ENCODE peak calls at places on chromosomes 6 and 20, in six cellular contexts. One of them, this sample, is unnamed.

GRCh38 chr6:155117266-155117665 is 122.2 kb downstream of the TIAM2 start:
- DNase-seq in A172: peak; percentile 74
- DNase-seq in DMS79 treated with DMSO at 0.1 percent for 48 hours: no peak
- DNase-seq in spleen: no peak
- DNase-seq in anterior cingulate cortex: no peak
- DNase-seq in IMR-90: peak; percentile 86
- DNase-seq in this sample: peak; percentile 70

GRCh38 chr20:37385659-37386504 is 39.9 kb downstream of the SRC start:
- DNase-seq in IMR-90: no peak
- DNase-seq in DMS79 treated with DMSO at 0.1 percent for 48 hours: no peak
- DNase-seq in spleen: peak; percentile 76
- DNase-seq in anterior cingulate cortex: no peak
- DNase-seq in A172: no peak
- DNase-seq in this sample: no peak

GRCh38 chr20:44092551-44093248 is 94.3 kb downstream of the JPH2 start:
- DNase-seq in spleen: no peak
- DNase-seq in anterior cingulate cortex: no peak
- DNase-seq in DMS79 treated with DMSO at 0.1 percent for 48 hours: no peak
- DNase-seq in A172: peak; percentile 61
- DNase-seq in IMR-90: peak; percentile 49
- DNase-seq in this sample: peak; percentile 69

GRCh38 chr6:37783831-37784584 is 35.5 kb upstream of the ZFAND3 start:
- DNase-seq in anterior cingulate cortex: no peak
- DNase-seq in DMS79 treated with DMSO at 0.1 percent for 48 hours: peak; percentile 88
- DNase-seq in A172: no peak
- DNase-seq in spleen: no peak
- DNase-seq in IMR-90: no peak
- DNase-seq in this sample: peak; percentile 57

GRCh38 chr20:2559641-2560040 is 23.3 kb downstream of the TMC2 start:
- DNase-seq in A172: no peak
- DNase-seq in IMR-90: no peak
- DNase-seq in anterior cingulate cortex: no peak
- DNase-seq in spleen: no peak
- DNase-seq in DMS79 treated with DMSO at 0.1 percent for 48 hours: peak; percentile 18
- DNase-seq in this sample: peak; percentile 3

GRCh38 chr20:25584905-25585704 is at the start of gene NINL:
- DNase-seq in DMS79 treated with DMSO at 0.1 percent for 48 hours: peak; percentile 11
- DNase-seq in anterior cingulate cortex: peak; percentile 9
- DNase-seq in IMR-90: peak; percentile 48
- DNase-seq in A172: peak; percentile 39
- DNase-seq in spleen: peak; percentile 80
- DNase-seq in this sample: peak; percentile 45

GRCh38 chr20:23270427-23270911 is 80.1 kb upstream of the NXT1 start:
- DNase-seq in A172: peak; percentile 63
- DNase-seq in DMS79 treated with DMSO at 0.1 percent for 48 hours: no peak
- DNase-seq in IMR-90: peak; percentile 90
- DNase-seq in spleen: peak; percentile 31
- DNase-seq in anterior cingulate cortex: no peak
- DNase-seq in this sample: peak; percentile 75

GRCh38 chr20:53800883-53801604 is 207.4 kb upstream of the ZNF217 start:
- DNase-seq in IMR-90: no peak
- DNase-seq in anterior cingulate cortex: no peak
- DNase-seq in A172: no peak
- DNase-seq in spleen: no peak
- DNase-seq in DMS79 treated with DMSO at 0.1 percent for 48 hours: no peak
- DNase-seq in this sample: no peak

GRCh38 chr6:36019167-36019566 is 5.3 kb downstream of the SLC26A8 start:
- DNase-seq in spleen: no peak
- DNase-seq in IMR-90: no peak
- DNase-seq in A172: no peak
- DNase-seq in DMS79 treated with DMSO at 0.1 percent for 48 hours: no peak
- DNase-seq in anterior cingulate cortex: no peak
- DNase-seq in this sample: no peak

GRCh38 chr6:40715501-40716403 is 128.6 kb upstream of the LRFN2 start:
- DNase-seq in anterior cingulate cortex: no peak
- DNase-seq in spleen: no peak
- DNase-seq in IMR-90: no peak
- DNase-seq in A172: no peak
- DNase-seq in DMS79 treated with DMSO at 0.1 percent for 48 hours: peak; percentile 45
- DNase-seq in this sample: no peak

GRCh38 chr6:38160831-38161230 is 341.3 kb downstream of the ZFAND3 start:
- DNase-seq in spleen: no peak
- DNase-seq in IMR-90: no peak
- DNase-seq in anterior cingulate cortex: no peak
- DNase-seq in DMS79 treated with DMSO at 0.1 percent for 48 hours: no peak
- DNase-seq in A172: no peak
- DNase-seq in this sample: no peak

GRCh38 chr6:108623995-108624394 is 63.3 kb downstream of the FOXO3 start:
- DNase-seq in A172: no peak
- DNase-seq in anterior cingulate cortex: no peak
- DNase-seq in IMR-90: no peak
- DNase-seq in spleen: no peak
- DNase-seq in DMS79 treated with DMSO at 0.1 percent for 48 hours: no peak
- DNase-seq in this sample: no peak

GRCh38 chr6:33797635-33798342 is 6.0 kb downstream of the MLN start:
- DNase-seq in DMS79 treated with DMSO at 0.1 percent for 48 hours: no peak
- DNase-seq in IMR-90: no peak
- DNase-seq in A172: no peak
- DNase-seq in spleen: no peak
- DNase-seq in anterior cingulate cortex: no peak
- DNase-seq in this sample: no peak

GRCh38 chr6:106976270-106976669 is 1.7 kb upstream of the CD24 start:
- DNase-seq in A172: no peak
- DNase-seq in spleen: no peak
- DNase-seq in IMR-90: no peak
- DNase-seq in DMS79 treated with DMSO at 0.1 percent for 48 hours: no peak
- DNase-seq in anterior cingulate cortex: no peak
- DNase-seq in this sample: no peak

GRCh38 chr6:125008957-125009356 is 46.7 kb downstream of the RNF217 start:
- DNase-seq in IMR-90: no peak
- DNase-seq in spleen: no peak
- DNase-seq in A172: no peak
- DNase-seq in DMS79 treated with DMSO at 0.1 percent for 48 hours: no peak
- DNase-seq in anterior cingulate cortex: no peak
- DNase-seq in this sample: no peak

GRCh38 chr20:63457737-63458136 is 14.7 kb downstream of the KCNQ2 start:
- DNase-seq in IMR-90: no peak
- DNase-seq in DMS79 treated with DMSO at 0.1 percent for 48 hours: no peak
- DNase-seq in anterior cingulate cortex: peak; percentile 46
- DNase-seq in spleen: peak; percentile 81
- DNase-seq in A172: peak; percentile 93
- DNase-seq in this sample: peak; percentile 26

GRCh38 chr6:119633461-119633860 is 283.9 kb upstream of the MAN1A1 start:
- DNase-seq in anterior cingulate cortex: no peak
- DNase-seq in A172: no peak
- DNase-seq in IMR-90: no peak
- DNase-seq in spleen: no peak
- DNase-seq in DMS79 treated with DMSO at 0.1 percent for 48 hours: no peak
- DNase-seq in this sample: no peak

GRCh38 chr6:88535296-88535695 is 369.1 kb upstream of the CNR1 start:
- DNase-seq in anterior cingulate cortex: no peak
- DNase-seq in A172: no peak
- DNase-seq in DMS79 treated with DMSO at 0.1 percent for 48 hours: no peak
- DNase-seq in IMR-90: no peak
- DNase-seq in spleen: no peak
- DNase-seq in this sample: no peak

GRCh38 chr6:29005183-29005885 is at the start of gene ZNF311:
- DNase-seq in spleen: no peak
- DNase-seq in IMR-90: peak; percentile 43
- DNase-seq in anterior cingulate cortex: peak; percentile 28
- DNase-seq in DMS79 treated with DMSO at 0.1 percent for 48 hours: peak; percentile 33
- DNase-seq in A172: peak; percentile 77
- DNase-seq in this sample: peak; percentile 64

GRCh38 chr6:148069256-148069655 is 273.4 kb upstream of the SASH1 start:
- DNase-seq in DMS79 treated with DMSO at 0.1 percent for 48 hours: no peak
- DNase-seq in spleen: no peak
- DNase-seq in anterior cingulate cortex: no peak
- DNase-seq in A172: no peak
- DNase-seq in IMR-90: no peak
- DNase-seq in this sample: no peak

GRCh38 chr6:86949776-86950175 is 12.4 kb downstream of the HTR1E start:
- DNase-seq in DMS79 treated with DMSO at 0.1 percent for 48 hours: no peak
- DNase-seq in IMR-90: no peak
- DNase-seq in spleen: no peak
- DNase-seq in anterior cingulate cortex: no peak
- DNase-seq in A172: no peak
- DNase-seq in this sample: no peak

GRCh38 chr20:49612127-49612738 is 44.3 kb upstream of the PTGIS start:
- DNase-seq in A172: peak; percentile 52
- DNase-seq in spleen: no peak
- DNase-seq in DMS79 treated with DMSO at 0.1 percent for 48 hours: no peak
- DNase-seq in anterior cingulate cortex: peak; percentile 84
- DNase-seq in IMR-90: no peak
- DNase-seq in this sample: no peak

GRCh38 chr6:5435449-5435848 is 174.1 kb downstream of the FARS2 start:
- DNase-seq in DMS79 treated with DMSO at 0.1 percent for 48 hours: no peak
- DNase-seq in A172: peak; percentile 62
- DNase-seq in spleen: no peak
- DNase-seq in anterior cingulate cortex: no peak
- DNase-seq in IMR-90: peak; percentile 86
- DNase-seq in this sample: peak; percentile 42

GRCh38 chr6:14889172-14889571 is 356.7 kb upstream of the JARID2 start:
- DNase-seq in A172: no peak
- DNase-seq in spleen: no peak
- DNase-seq in anterior cingulate cortex: no peak
- DNase-seq in IMR-90: peak; percentile 68
- DNase-seq in DMS79 treated with DMSO at 0.1 percent for 48 hours: no peak
- DNase-seq in this sample: peak; percentile 12

GRCh38 chr20:41185013-41185757 is 47.8 kb downstream of the PLCG1 start:
- DNase-seq in A172: no peak
- DNase-seq in IMR-90: no peak
- DNase-seq in anterior cingulate cortex: peak; percentile 52
- DNase-seq in DMS79 treated with DMSO at 0.1 percent for 48 hours: no peak
- DNase-seq in spleen: no peak
- DNase-seq in this sample: no peak

GRCh38 chr20:33654680-33655161 is 7.4 kb upstream of the C20orf144 start:
- DNase-seq in spleen: peak; percentile 59
- DNase-seq in A172: no peak
- DNase-seq in anterior cingulate cortex: no peak
- DNase-seq in IMR-90: no peak
- DNase-seq in DMS79 treated with DMSO at 0.1 percent for 48 hours: no peak
- DNase-seq in this sample: no peak

This sample was measured in fibroblast of the aortic adventitia.